ENCODE peak calls at places on chromosomes 12 and 14, in four cellular contexts. F is NCI-H2081, J is H4, R is MV-4-11. L is an unnamed sample.

GRCh38 chr12:20778969-20779368 is 31.5 kb upstream of the SLCO1B3 start:
- DNase-seq in F (no peak), J (no peak), R (no peak), L (no peak)

GRCh38 chr14:71666579-71667145 is 265.6 kb upstream of the RGS6 start:
- DNase-seq in F (no peak), J (no peak), R (no peak), L (no peak)

GRCh38 chr12:79689477-79690155 is 1.1 kb downstream of the PAWR start:
- DNase-seq in F (peak; percentile 62), J (peak; percentile 53), R (no peak), L (peak; percentile 38)

GRCh38 chr14:99253890-99254289 is 18.1 kb downstream of the BCL11B start:
- DNase-seq in F (no peak), J (no peak), R (no peak), L (no peak)

GRCh38 chr14:61872452-61872851 is 110.2 kb downstream of the SNAPC1 start:
- DNase-seq in F (no peak), J (no peak), R (peak; percentile 72), L (no peak)

GRCh38 chr12:88753074-88753473 is 172.8 kb upstream of the KITLG start:
- DNase-seq in F (no peak), J (no peak), R (no peak), L (no peak)

GRCh38 chr12:92378682-92379479 is 233.2 kb upstream of the BTG1 start:
- DNase-seq in F (no peak), J (no peak), R (no peak), L (no peak)

GRCh38 chr12:18690653-18691052 is 47.2 kb downstream of the PLCZ1 start:
- DNase-seq in F (no peak), J (no peak), R (no peak), L (no peak)

GRCh38 chr14:54942913-54943312 is 40.3 kb upstream of the GCH1 start:
- DNase-seq in F (no peak), J (no peak), R (peak; percentile 77), L (no peak)

GRCh38 chr12:10469701-10470100 is 16.5 kb upstream of the KLRC1 start:
- DNase-seq in F (no peak), J (no peak), R (no peak), L (no peak)

GRCh38 chr12:40104461-40105264 is 1.2 kb downstream of the SLC2A13 start:
- DNase-seq in F (peak; percentile 28), J (no peak), R (no peak), L (no peak)

GRCh38 chr14:68634346-68634745 is 158.5 kb downstream of the ZFP36L1 start:
- DNase-seq in F (no peak), J (no peak), R (no peak), L (no peak)

GRCh38 chr12:50107416-50108268 is 3.8 kb downstream of the GPD1 start:
- DNase-seq in F (no peak), J (no peak), R (no peak), L (no peak)

GRCh38 chr14:68598621-68599447 is 194.0 kb downstream of the ZFP36L1 start:
- DNase-seq in F (no peak), J (peak; percentile 94), R (peak; percentile 91), L (peak; percentile 68)

GRCh38 chr12:48121522-48121921 is 2.4 kb downstream of the PFKM start:
- DNase-seq in F (no peak), J (no peak), R (no peak), L (no peak)

GRCh38 chr12:113347-113746 is 46.8 kb downstream of the IQSEC3 start:
- DNase-seq in F (no peak), J (no peak), R (no peak), L (no peak)

GRCh38 chr12:80419660-80420059 is 24.4 kb upstream of the PTPRQ start:
- DNase-seq in F (no peak), J (no peak), R (no peak), L (peak; percentile 51)

GRCh38 chr12:4849024-4849594 is 60.6 kb upstream of the KCNA1 start:
- DNase-seq in F (peak; percentile 33), J (no peak), R (peak; percentile 8), L (peak; percentile 22)

GRCh38 chr14:52455291-52456088 is 96.8 kb downstream of the TXNDC16 start:
- DNase-seq in F (no peak), J (peak; percentile 7), R (no peak), L (no peak)

GRCh38 chr12:72642726-72643125 is 370.6 kb downstream of the TRHDE start:
- DNase-seq in F (no peak), J (no peak), R (no peak), L (no peak)

GRCh38 chr12:11630046-11630706 is 19.3 kb upstream of the ETV6 start:
- DNase-seq in F (peak; percentile 48), J (no peak), R (no peak), L (no peak)

GRCh38 chr14:73014105-73014504 is 12.8 kb downstream of the ZFYVE1 start:
- DNase-seq in F (no peak), J (no peak), R (no peak), L (no peak)

GRCh38 chr14:64474698-64475097 is 9.4 kb downstream of the AKAP5 start:
- DNase-seq in F (no peak), J (no peak), R (no peak), L (no peak)

GRCh38 chr12:47123730-47124129 is 44.0 kb upstream of the AMIGO2 start:
- DNase-seq in F (no peak), J (no peak), R (no peak), L (no peak)

GRCh38 chr12:50739611-50740010 is 24.3 kb upstream of the ATF1 start:
- DNase-seq in F (no peak), J (no peak), R (no peak), L (no peak)

GRCh38 chr12:108374596-108375320 is 35.6 kb upstream of the CMKLR1 start:
- DNase-seq in F (no peak), J (peak; percentile 29), R (no peak), L (no peak)

GRCh38 chr12:26831959-26832816 is 806 bp downstream of the ITPR2 start:
- DNase-seq in F (peak; percentile 46), J (peak; percentile 48), R (peak; percentile 87), L (peak; percentile 89)

GRCh38 chr14:88910386-88910785 is 85.9 kb downstream of the TTC8 start:
- DNase-seq in F (no peak), J (peak; percentile 7), R (no peak), L (no peak)

GRCh38 chr14:94081386-94081820 is 293 bp downstream of the IFI27L1 start:
- DNase-seq in F (no peak), J (no peak), R (no peak), L (no peak)

GRCh38 chr14:93104961-93105360 is 10.8 kb downstream of the ITPK1 start:
- DNase-seq in F (no peak), J (no peak), R (no peak), L (no peak)

GRCh38 chr14:30559638-30560071 is 697 bp downstream of the G2E3 start:
- DNase-seq in F (peak; percentile 38), J (peak; percentile 10), R (no peak), L (peak; percentile 16)